ENCODE peak calls at places on chromosomes 6 and 20, in eight cellular contexts. H, B, O, Q, G, M, V and E are unnamed samples.

GRCh38 chr6:168107191-168107940 is 28.4 kb upstream of the FRMD1 start:
- DNase-seq in H (peak; percentile 19), B (peak; percentile 8), O (no peak), Q (no peak), G (no peak), M (no peak), V (no peak), E (no peak)

GRCh38 chr6:53432318-53433161 is 83.8 kb upstream of the ELOVL5 start:
- DNase-seq in H (no peak), B (peak; percentile 31), O (peak; percentile 88), Q (no peak), G (peak; percentile 58), M (peak; percentile 7), V (no peak), E (no peak)

GRCh38 chr6:89564752-89565427 is 73.7 kb downstream of the LYRM2 start:
- DNase-seq in H (no peak), B (no peak), O (no peak), Q (no peak), G (no peak), M (no peak), V (no peak), E (no peak)

GRCh38 chr6:149057464-149057840 is 260.1 kb upstream of the TAB2 start:
- DNase-seq in H (no peak), B (no peak), O (no peak), Q (no peak), G (no peak), M (no peak), V (no peak), E (no peak)

GRCh38 chr6:141829566-141829965 is 303.2 kb upstream of the GJE1 start:
- DNase-seq in H (no peak), B (no peak), O (no peak), Q (peak; percentile 35), G (no peak), M (no peak), V (no peak), E (peak; percentile 33)

GRCh38 chr6:159106627-159107241 is 61.9 kb upstream of the TAGAP start:
- DNase-seq in H (peak; percentile 68), B (peak; percentile 78), O (peak; percentile 20), Q (peak; percentile 90), G (peak; percentile 44), M (peak; percentile 90), V (peak; percentile 94), E (peak; percentile 84)

GRCh38 chr6:143139239-143139784 is 78.6 kb downstream of the AIG1 start:
- DNase-seq in H (no peak), B (no peak), O (peak; percentile 38), Q (no peak), G (no peak), M (peak; percentile 33), V (no peak), E (no peak)

GRCh38 chr6:149716584-149716983 is 1.3 kb downstream of the LATS1 start:
- DNase-seq in H (no peak), B (peak; percentile 41), O (no peak), Q (no peak), G (no peak), M (no peak), V (no peak), E (no peak)

GRCh38 chr20:44208770-44209169 is 1.8 kb downstream of the OSER1 start:
- DNase-seq in H (no peak), B (no peak), O (peak; percentile 45), Q (no peak), G (peak; percentile 50), M (no peak), V (no peak), E (no peak)

GRCh38 chr6:27539551-27539950 is 66.6 kb upstream of the ZNF184 start:
- DNase-seq in H (no peak), B (no peak), O (no peak), Q (no peak), G (no peak), M (no peak), V (no peak), E (no peak)

GRCh38 chr6:137728386-137729349 is 138.4 kb upstream of the TNFAIP3 start:
- DNase-seq in H (peak; percentile 22), B (peak; percentile 78), O (peak; percentile 78), Q (no peak), G (peak; percentile 95), M (no peak), V (no peak), E (no peak)

GRCh38 chr6:136593748-136594490 is 43.7 kb upstream of the MAP7 start:
- DNase-seq in H (no peak), B (peak; percentile 99), O (peak; percentile 100), Q (peak; percentile 83), G (peak; percentile 99), M (peak; percentile 63), V (peak; percentile 81), E (no peak)